ENCODE peak calls at places on chromosomes 7 and 10, in five cellular contexts. A is ascending aorta; W is CD4-positive, CD25-positive, alpha-beta regulatory T cell; U is NT2/D1; R is right cardiac atrium. B is an unnamed sample. For H3K9me3, the result is how much of the 10 kb centered on the place peaks cover.

GRCh38 chr7:147941316-147941715 is 649.2 kb upstream of the C7orf33 start:
- DNase-seq in W (no peak), U (no peak), R (no peak), A (no peak), B (no peak)

GRCh38 chr7:51019891-51020855 is 237.5 kb upstream of the GRB10 start:
- DNase-seq in U (no peak), R (no peak), W (no peak), A (no peak), B (no peak)

GRCh38 chr10:65294329-65294728 is 1631.5 kb upstream of the LRRTM3 start:
- DNase-seq in A (no peak), U (no peak), R (no peak), W (no peak), B (no peak)

GRCh38 chr10:60235001-60235400 is 154.7 kb downstream of the ANK3 start:
- DNase-seq in R (no peak), A (no peak), W (no peak), U (no peak), B (no peak)

GRCh38 chr7:5284304-5285281 is 1.9 kb downstream of the SLC29A4 start:
- DNase-seq in W (no peak), R (peak), A (no peak), U (peak), B (no peak)

GRCh38 chr10:79142064-79142491 is 73.3 kb downstream of the ZMIZ1 start:
- DNase-seq in A (no peak), U (no peak), W (no peak), R (no peak), B (no peak)

GRCh38 chr10:15601819-15602218 is 117.9 kb downstream of the ITGA8 start:
- DNase-seq in A (no peak), W (no peak), U (no peak), R (no peak), B (no peak)

GRCh38 chr10:86715836-86716235 is 40.6 kb upstream of the BMPR1A start:
- DNase-seq in U (no peak), W (no peak), A (no peak), R (no peak), B (no peak)

GRCh38 chr7:127654404-127655392 is 2.7 kb downstream of the SND1 start:
- DNase-seq in W (no peak), U (no peak), R (no peak), A (no peak), B (no peak)

GRCh38 chr7:36736827-36737211 is 12.5 kb upstream of the AOAH start:
- DNase-seq in W (no peak), U (no peak), A (no peak), R (no peak), B (no peak)

GRCh38 chr10:73060738-73061635 is 35.7 kb downstream of the P4HA1 start:
- DNase-seq in A (no peak), R (no peak), W (no peak), U (peak), B (no peak)

GRCh38 chr10:65430979-65431378 is 1494.9 kb upstream of the LRRTM3 start:
- DNase-seq in R (no peak), W (no peak), A (no peak), U (no peak), B (no peak)

GRCh38 chr10:18406136-18406535 is 245.3 kb downstream of the NSUN6 start:
- DNase-seq in A (no peak), W (no peak), R (no peak), U (no peak), B (no peak)

GRCh38 chr7:38052786-38053185 is 125.3 kb upstream of the STARD3NL start:
- DNase-seq in A (no peak), R (no peak), W (no peak), U (no peak), B (no peak)

GRCh38 chr10:42477170-42477569 is 161.2 kb downstream of the ZNF33B start:
- DNase-seq in U (no peak), A (no peak), W (no peak), R (no peak), B (no peak)
- H3K9me3 ChIP-seq in U (under half), A (under half), W (under half), R (under half), B (under half)

DNA sequence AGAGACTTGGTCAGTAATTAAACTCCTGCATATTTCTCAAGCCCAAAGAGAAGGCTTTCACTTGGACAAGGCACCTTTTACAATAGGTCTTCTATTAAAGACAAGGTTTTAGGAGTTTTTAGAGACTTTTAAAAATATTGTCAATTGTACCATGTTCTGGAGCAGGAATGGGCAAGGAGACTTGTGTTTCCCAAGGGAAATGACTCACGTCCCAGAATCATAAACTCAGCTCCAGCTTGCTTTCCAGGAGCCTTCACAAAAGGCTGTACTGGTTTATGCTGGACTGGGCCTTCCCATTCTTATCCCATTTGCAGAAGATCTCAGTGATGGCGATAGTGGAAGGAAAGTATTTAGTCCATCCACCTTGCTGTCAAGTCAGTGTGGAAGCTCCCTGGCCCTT is 7.8 kb upstream of the GLI3 start:
- DNase-seq in U (no peak), A (no peak), W (no peak), R (no peak), B (no peak)
- H3K9me3 ChIP-seq in U (under half), A (under half), W (under half), R (under half), B (under half)

GRCh38 chr7:157884461-157885062 is 547.8 kb downstream of the DNAJB6 start:
- DNase-seq in R (no peak), U (no peak), W (no peak), A (no peak), B (no peak)

GRCh38 chr7:157876469-157877285 is 539.9 kb downstream of the DNAJB6 start:
- DNase-seq in A (no peak), R (no peak), W (no peak), U (no peak), B (no peak)

GRCh38 chr7:157877298-157877840 is 540.6 kb downstream of the DNAJB6 start:
- DNase-seq in R (no peak), W (no peak), U (no peak), A (no peak), B (no peak)

GRCh38 chr7:157885140-157885539 is 548.3 kb downstream of the DNAJB6 start:
- DNase-seq in R (no peak), U (no peak), A (no peak), W (no peak), B (no peak)

DNA sequence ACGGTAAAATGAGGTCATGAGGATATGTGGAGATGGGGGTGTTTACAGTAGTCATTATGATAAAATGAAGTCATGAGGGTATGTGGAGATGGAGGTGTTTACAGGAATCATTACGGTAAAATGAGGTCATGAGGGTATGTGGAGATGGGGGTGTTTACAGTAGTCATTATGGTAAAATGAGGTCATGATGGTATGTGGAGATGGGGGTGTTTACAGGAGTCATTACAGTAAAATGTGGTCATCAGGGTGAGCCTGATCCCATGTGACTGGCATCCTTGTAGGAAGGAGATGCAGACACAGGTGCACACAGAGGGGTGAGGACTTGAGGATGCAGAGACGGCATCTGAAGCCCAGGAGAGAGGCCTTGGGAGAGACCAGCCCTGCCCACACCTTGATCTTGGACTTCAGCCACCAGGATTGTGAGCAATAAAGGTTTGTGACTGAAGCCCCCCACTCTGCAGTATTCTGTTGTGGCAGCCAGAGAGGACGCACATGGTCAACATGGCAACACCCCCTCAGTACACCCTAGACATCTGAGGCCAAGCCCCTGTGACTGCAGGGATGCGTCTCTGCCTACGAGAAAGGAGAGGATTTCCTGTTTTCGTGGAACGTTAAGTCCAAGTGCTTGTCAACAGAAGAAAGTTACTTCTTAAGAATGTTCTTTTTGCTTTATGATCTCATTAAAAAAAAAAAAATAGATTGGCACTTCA is 544.4 kb downstream of the DNAJB6 start:
- DNase-seq in U (no peak), A (no peak), R (no peak), W (no peak), B (no peak)
- H3K9me3 ChIP-seq in U (under half), A (under half), R (under half), W (under half), B (under half)

GRCh38 chr7:139704308-139704879 is 73.4 kb downstream of the HIPK2 start:
- DNase-seq in A (no peak), R (no peak), W (no peak), U (no peak), B (no peak)
- H3K9me3 ChIP-seq in A (under half), R (under half), W (under half), U (under half), B (under half)

GRCh38 chr10:35643976-35644799 is 2.1 kb upstream of the FZD8 start:
- DNase-seq in W (no peak), A (no peak), R (peak), U (no peak), B (no peak)

GRCh38 chr10:35642793-35643114 is 658 bp upstream of the FZD8 start:
- DNase-seq in R (no peak), W (no peak), U (no peak), A (no peak), B (no peak)

GRCh38 chr10:35642023-35642792 is at the start of gene FZD8:
- DNase-seq in R (peak), U (peak), W (peak), A (peak), B (peak)

GRCh38 chr10:35641430-35642015 is 573 bp downstream of the FZD8 start:
- DNase-seq in R (no peak), U (no peak), A (no peak), W (no peak), B (no peak)

DNA sequence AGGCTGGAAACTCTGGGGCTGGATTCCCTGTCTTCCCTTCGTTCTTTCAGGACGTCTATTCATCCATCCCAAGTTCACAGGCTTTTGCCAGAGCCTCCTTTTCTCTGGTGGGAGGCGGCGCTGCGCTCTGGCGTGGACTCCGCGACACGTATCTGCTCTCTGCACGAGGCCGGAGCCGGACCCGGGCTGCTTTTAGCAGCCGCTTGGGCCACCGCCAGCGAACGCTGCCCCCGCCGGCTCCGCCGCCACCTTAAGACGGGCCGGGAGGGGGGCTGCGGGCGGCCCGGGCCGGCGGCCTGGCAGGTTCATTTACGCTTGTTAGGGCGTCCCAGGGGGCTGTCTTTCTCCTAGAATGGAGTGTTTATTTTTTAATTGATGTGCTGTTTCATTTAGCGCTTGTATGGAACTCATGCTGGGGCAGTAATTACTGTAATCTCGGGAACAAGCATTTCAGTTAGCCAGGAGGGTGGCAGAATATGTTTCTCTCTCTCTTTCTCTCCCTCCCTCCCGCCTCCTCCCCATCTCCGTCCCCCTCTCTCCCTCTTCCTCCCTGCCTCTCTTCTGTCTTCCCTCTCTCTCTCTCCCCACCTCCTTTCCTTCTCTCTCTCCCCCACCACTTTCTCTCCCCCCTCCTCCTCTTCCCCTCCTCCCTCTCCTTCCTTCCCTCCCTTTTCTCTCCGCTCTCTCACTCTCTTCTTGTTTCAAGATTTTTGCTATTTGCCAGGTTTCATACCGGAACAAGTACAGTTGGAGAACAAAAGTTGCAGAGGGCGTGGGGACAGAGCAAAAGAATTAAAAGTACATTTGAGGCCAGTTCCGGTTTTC is 1.3 kb upstream of the FZD8 start:
- DNase-seq in A (peak), R (peak), U (no peak), W (no peak), B (no peak)
- H3K9me3 ChIP-seq in A (under half), R (under half), U (under half), W (under half), B (under half)

DNA sequence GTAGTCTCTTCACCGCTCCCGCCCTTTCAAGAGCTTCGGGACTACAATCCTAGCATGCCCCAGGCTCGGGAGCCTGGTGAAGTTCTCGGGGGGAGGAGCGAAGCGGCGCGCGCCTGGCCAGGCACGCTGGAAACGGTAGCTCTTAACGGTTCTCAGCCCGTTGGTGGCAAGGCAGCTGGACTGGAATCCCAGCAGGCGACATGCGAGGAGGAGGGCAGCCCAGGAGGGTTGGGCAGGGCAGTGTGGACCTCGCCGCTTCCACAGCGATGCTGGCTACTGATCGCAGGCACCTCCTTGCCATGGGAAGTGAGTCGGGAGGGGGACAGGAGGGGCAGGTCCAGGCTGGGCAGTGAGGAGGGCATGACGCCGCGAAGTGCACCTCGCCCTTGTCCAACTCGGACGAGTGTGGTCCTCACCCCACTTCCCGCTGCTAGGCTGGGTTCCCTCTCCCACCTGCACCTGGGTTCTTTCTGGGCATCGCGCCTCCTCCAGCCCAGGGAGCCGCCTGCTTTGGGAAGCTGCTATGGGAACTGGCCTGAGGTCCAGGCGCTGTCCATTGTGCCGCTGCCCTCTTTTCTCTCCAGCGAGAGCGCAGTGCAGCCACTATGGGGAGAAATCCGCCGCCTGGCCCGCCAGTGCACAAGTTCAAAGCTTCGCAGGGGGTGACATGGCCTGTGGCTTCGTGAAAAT is 367.8 kb upstream of the NUPR2 start:
- DNase-seq in U (no peak), R (no peak), W (no peak), A (no peak), B (no peak)
- H3K9me3 ChIP-seq in U (under half), R (under half), W (half or more), A (under half), B (under half)

DNA sequence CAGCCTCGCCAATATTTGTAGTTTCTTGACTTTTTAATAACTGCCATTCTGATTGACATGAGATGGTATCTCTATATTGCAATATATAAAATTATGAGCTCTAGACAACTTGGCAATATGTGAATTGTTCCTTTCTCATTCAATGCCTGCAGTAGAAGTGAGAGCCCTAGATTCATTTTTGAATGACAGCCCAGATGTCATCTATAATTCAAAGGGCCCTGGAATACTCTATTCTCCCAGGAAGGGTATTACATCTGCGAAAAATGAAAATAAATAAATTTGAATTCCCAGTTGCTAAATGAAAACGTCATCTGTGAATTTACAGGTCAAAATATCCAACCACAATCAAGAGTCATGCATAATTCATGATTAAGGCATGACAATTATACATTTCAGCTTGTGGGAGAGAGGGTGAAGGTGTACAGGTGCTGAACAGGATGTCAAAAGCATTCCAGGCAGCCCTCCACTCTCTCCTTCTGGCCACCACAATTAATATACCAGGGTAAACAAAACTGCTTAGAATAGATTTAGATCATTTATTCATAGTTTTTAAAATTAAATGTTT is 1147.3 kb downstream of the XPNPEP1 start:
- DNase-seq in U (no peak), W (no peak), R (no peak), A (no peak), B (no peak)
- H3K9me3 ChIP-seq in U (under half), W (under half), R (under half), A (under half), B (under half)

GRCh38 chr10:91983403-91983802 is 59.8 kb downstream of the BTAF1 start:
- DNase-seq in A (no peak), R (no peak), W (no peak), U (no peak), B (no peak)
- H3K9me3 ChIP-seq in A (under half), R (under half), W (under half), U (under half), B (under half)

B was measured in T-helper 17 cell.